ENCODE peak calls at places on chromosome 1, in seven cellular contexts. A is heart left ventricle, O is caudate nucleus, J is GM06990, W is NCI-H1105 treated with DMSO at 0.1 percent for 48 hours, N is GM12865, S is psoas muscle. I is an unnamed sample.

GRCh38 chr1:201346987-201347386 is 30.5 kb downstream of the TNNT2 start:
- DNase-seq in W (no peak), N (no peak), S (no peak), O (no peak), A (no peak), J (no peak), I (no peak)

GRCh38 chr1:97365026-97365425 is 555.8 kb downstream of the DPYD start:
- DNase-seq in O (no peak), J (no peak), A (no peak), N (no peak), S (no peak), W (no peak), I (no peak)

GRCh38 chr1:169999357-169999756 is 75.1 kb downstream of the KIFAP3 start:
- DNase-seq in A (no peak), S (no peak), O (no peak), J (no peak), N (no peak), W (no peak), I (peak)

GRCh38 chr1:189929501-189930099 is 548.1 kb downstream of the BRINP3 start:
- DNase-seq in N (no peak), J (no peak), A (no peak), O (no peak), S (no peak), W (no peak), I (no peak)

GRCh38 chr1:185695299-185695698 is 38.9 kb upstream of the HMCN1 start:
- DNase-seq in W (peak), O (no peak), J (no peak), N (no peak), A (no peak), S (no peak), I (no peak)

GRCh38 chr1:45544530-45544929 is 6.1 kb upstream of the AKR1A1 start:
- DNase-seq in A (no peak), J (no peak), O (no peak), W (no peak), N (no peak), S (no peak), I (no peak)

GRCh38 chr1:223175032-223175431 is 32.0 kb upstream of the TLR5 start:
- DNase-seq in W (no peak), O (no peak), N (no peak), A (no peak), S (no peak), J (no peak), I (no peak)

GRCh38 chr1:90193116-90193515 is 198.2 kb downstream of the ZNF326 start:
- DNase-seq in W (no peak), O (no peak), A (no peak), S (no peak), N (no peak), J (no peak), I (no peak)

GRCh38 chr1:111677604-111678003 is 58.0 kb downstream of the RAP1A start:
- DNase-seq in O (no peak), W (no peak), J (no peak), A (no peak), N (no peak), S (no peak), I (no peak)

GRCh38 chr1:207603777-207604176 is 41.2 kb upstream of the CR1L start:
- DNase-seq in O (no peak), W (no peak), N (no peak), S (no peak), J (no peak), A (no peak), I (peak)

GRCh38 chr1:208211901-208212843 is 32.0 kb downstream of the PLXNA2 start:
- DNase-seq in J (no peak), W (no peak), A (no peak), S (no peak), N (no peak), O (no peak), I (no peak)

GRCh38 chr1:233639611-233640010 is 25.7 kb downstream of the KCNK1 start:
- DNase-seq in N (peak), J (peak), A (no peak), W (no peak), S (no peak), O (no peak), I (no peak)

GRCh38 chr1:910311-910880 is 13.3 kb upstream of the SAMD11 start:
- DNase-seq in O (no peak), A (peak), S (peak), N (no peak), J (peak), W (no peak), I (no peak)

GRCh38 chr1:161307230-161307768 is 2.5 kb downstream of the MPZ start:
- DNase-seq in N (peak), J (peak), S (no peak), O (no peak), A (no peak), W (no peak), I (peak)

GRCh38 chr1:172172267-172172880 is 248.1 kb upstream of the C1orf105 start:
- DNase-seq in A (no peak), O (no peak), N (no peak), J (no peak), S (no peak), W (no peak), I (no peak)

GRCh38 chr1:221823149-221823548 is 81.3 kb upstream of the DUSP10 start:
- DNase-seq in J (no peak), S (no peak), O (no peak), A (no peak), W (no peak), N (peak), I (no peak)

GRCh38 chr1:16387201-16388185 is 20.5 kb downstream of the SZRD1 start:
- DNase-seq in N (peak), A (no peak), S (no peak), W (peak), O (no peak), J (peak), I (no peak)